ENCODE peak calls at places on chromosomes 6 and 20, in five cellular contexts. One of them, this sample, is unnamed.
A peak's percentile ranks its signal among the peaks of the same experiment; 100 is the strongest.

GRCh38 chr6:16436550-16436949 is 198.2 kb downstream of the GMPR start:
- DNase-seq in transverse colon: peak; percentile 15
- DNase-seq in epithelial cell of proximal tubule: no peak
- DNase-seq in tibial artery: no peak
- DNase-seq in HFFc6: no peak
- DNase-seq in this sample: no peak

GRCh38 chr6:37362101-37362823 is 8.5 kb downstream of the RNF8 start:
- DNase-seq in transverse colon: no peak
- DNase-seq in epithelial cell of proximal tubule: no peak
- DNase-seq in tibial artery: no peak
- DNase-seq in HFFc6: no peak
- DNase-seq in this sample: no peak

GRCh38 chr20:47790032-47790965 is 5.0 kb upstream of the SULF2 start:
- DNase-seq in transverse colon: no peak
- DNase-seq in epithelial cell of proximal tubule: no peak
- DNase-seq in tibial artery: no peak
- DNase-seq in HFFc6: no peak
- DNase-seq in this sample: no peak

GRCh38 chr20:53679597-53680309 is 86.1 kb upstream of the ZNF217 start:
- DNase-seq in transverse colon: no peak
- DNase-seq in epithelial cell of proximal tubule: no peak
- DNase-seq in tibial artery: no peak
- DNase-seq in HFFc6: no peak
- DNase-seq in this sample: no peak

GRCh38 chr6:16635291-16635809 is 125.9 kb downstream of the ATXN1 start:
- DNase-seq in transverse colon: no peak
- DNase-seq in epithelial cell of proximal tubule: no peak
- DNase-seq in tibial artery: no peak
- DNase-seq in HFFc6: no peak
- DNase-seq in this sample: no peak

GRCh38 chr20:36779656-36780025 is 6.1 kb upstream of the DSN1 start:
- DNase-seq in transverse colon: no peak
- DNase-seq in epithelial cell of proximal tubule: no peak
- DNase-seq in tibial artery: no peak
- DNase-seq in HFFc6: no peak
- DNase-seq in this sample: no peak

GRCh38 chr20:38600057-38600456 is 1.6 kb upstream of the ARHGAP40 start:
- DNase-seq in transverse colon: no peak
- DNase-seq in epithelial cell of proximal tubule: no peak
- DNase-seq in tibial artery: no peak
- DNase-seq in HFFc6: no peak
- DNase-seq in this sample: no peak

GRCh38 chr6:5746392-5747140 is 260.2 kb downstream of the NRN1 start:
- DNase-seq in transverse colon: no peak
- DNase-seq in epithelial cell of proximal tubule: no peak
- DNase-seq in tibial artery: no peak
- DNase-seq in HFFc6: no peak
- DNase-seq in this sample: no peak

GRCh38 chr20:57672953-57673575 is 36.8 kb downstream of the PMEPA1 start:
- DNase-seq in transverse colon: no peak
- DNase-seq in epithelial cell of proximal tubule: no peak
- DNase-seq in tibial artery: no peak
- DNase-seq in HFFc6: no peak
- DNase-seq in this sample: no peak

GRCh38 chr6:45625191-45625664 is 247.5 kb upstream of the SUPT3H start:
- DNase-seq in transverse colon: no peak
- DNase-seq in epithelial cell of proximal tubule: no peak
- DNase-seq in tibial artery: no peak
- DNase-seq in HFFc6: peak; percentile 58
- DNase-seq in this sample: no peak
- TF ChIP-seq CTCF in transverse colon: no peak
- TF ChIP-seq CTCF in epithelial cell of proximal tubule: no peak
- TF ChIP-seq CTCF in tibial artery: no peak
- TF ChIP-seq CTCF in HFFc6: no peak
- TF ChIP-seq CTCF in this sample: no peak

GRCh38 chr6:154284313-154284853 is 72.2 kb downstream of the IPCEF1 start:
- DNase-seq in transverse colon: no peak
- DNase-seq in epithelial cell of proximal tubule: no peak
- DNase-seq in tibial artery: no peak
- DNase-seq in HFFc6: no peak
- DNase-seq in this sample: no peak

GRCh38 chr6:154292066-154292465 is 64.5 kb downstream of the IPCEF1 start:
- DNase-seq in transverse colon: no peak
- DNase-seq in epithelial cell of proximal tubule: no peak
- DNase-seq in tibial artery: no peak
- DNase-seq in HFFc6: no peak
- DNase-seq in this sample: no peak

GRCh38 chr6:154295733-154296132 is 60.9 kb downstream of the IPCEF1 start:
- DNase-seq in transverse colon: no peak
- DNase-seq in epithelial cell of proximal tubule: no peak
- DNase-seq in tibial artery: no peak
- DNase-seq in HFFc6: no peak
- DNase-seq in this sample: no peak

GRCh38 chr6:154292855-154293519 is 63.6 kb downstream of the IPCEF1 start:
- DNase-seq in transverse colon: no peak
- DNase-seq in epithelial cell of proximal tubule: peak; percentile 88
- DNase-seq in tibial artery: no peak
- DNase-seq in HFFc6: peak; percentile 70
- DNase-seq in this sample: no peak

GRCh38 chr6:154289818-154290508 is 66.6 kb downstream of the IPCEF1 start:
- DNase-seq in transverse colon: no peak
- DNase-seq in epithelial cell of proximal tubule: no peak
- DNase-seq in tibial artery: no peak
- DNase-seq in HFFc6: no peak
- DNase-seq in this sample: no peak
- TF ChIP-seq CTCF in transverse colon: no peak
- TF ChIP-seq CTCF in epithelial cell of proximal tubule: peak; percentile 23
- TF ChIP-seq CTCF in tibial artery: no peak
- TF ChIP-seq CTCF in HFFc6: no peak
- TF ChIP-seq CTCF in this sample: no peak

GRCh38 chr6:68317366-68317765 is 317.7 kb upstream of the ADGRB3 start:
- DNase-seq in transverse colon: no peak
- DNase-seq in epithelial cell of proximal tubule: no peak
- DNase-seq in tibial artery: no peak
- DNase-seq in HFFc6: no peak
- DNase-seq in this sample: no peak

DNA sequence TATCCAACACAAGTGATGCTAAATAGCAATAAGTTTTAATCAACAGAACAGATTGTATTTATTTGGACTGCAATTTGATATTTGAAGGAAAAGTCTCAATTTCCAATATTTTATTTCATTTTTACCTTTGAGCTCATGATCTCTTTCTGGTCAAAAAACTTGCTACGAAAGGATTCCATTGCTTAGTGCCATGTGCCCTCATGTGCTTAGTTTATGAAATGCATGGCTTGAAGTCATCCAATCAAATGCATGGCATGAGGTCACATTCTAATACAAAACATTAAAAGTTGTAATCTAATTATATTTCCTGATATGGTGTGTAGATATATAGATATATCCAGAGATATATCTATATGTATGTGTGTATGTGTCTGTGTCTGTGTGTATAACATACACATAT is 321.2 kb upstream of the ADGRB3 start:
- DNase-seq in transverse colon: no peak
- DNase-seq in epithelial cell of proximal tubule: no peak
- DNase-seq in tibial artery: no peak
- DNase-seq in HFFc6: no peak
- DNase-seq in this sample: no peak
- TF ChIP-seq CTCF in transverse colon: no peak
- TF ChIP-seq CTCF in epithelial cell of proximal tubule: peak; percentile 33
- TF ChIP-seq CTCF in tibial artery: no peak
- TF ChIP-seq CTCF in HFFc6: no peak
- TF ChIP-seq CTCF in this sample: no peak

GRCh38 chr6:147534116-147534865 is 25.8 kb downstream of the SAMD5 start:
- DNase-seq in transverse colon: no peak
- DNase-seq in epithelial cell of proximal tubule: no peak
- DNase-seq in tibial artery: no peak
- DNase-seq in HFFc6: no peak
- DNase-seq in this sample: no peak

GRCh38 chr6:147528511-147529145 is 20.1 kb downstream of the SAMD5 start:
- DNase-seq in transverse colon: no peak
- DNase-seq in epithelial cell of proximal tubule: no peak
- DNase-seq in tibial artery: no peak
- DNase-seq in HFFc6: no peak
- DNase-seq in this sample: no peak

GRCh38 chr6:147525519-147526209 is 17.2 kb downstream of the SAMD5 start:
- DNase-seq in transverse colon: no peak
- DNase-seq in epithelial cell of proximal tubule: no peak
- DNase-seq in tibial artery: no peak
- DNase-seq in HFFc6: no peak
- DNase-seq in this sample: no peak

GRCh38 chr6:147530132-147531060 is 21.9 kb downstream of the SAMD5 start:
- DNase-seq in transverse colon: peak; percentile 32
- DNase-seq in epithelial cell of proximal tubule: no peak
- DNase-seq in tibial artery: no peak
- DNase-seq in HFFc6: no peak
- DNase-seq in this sample: no peak

GRCh38 chr6:147531321-147531720 is 22.8 kb downstream of the SAMD5 start:
- DNase-seq in transverse colon: no peak
- DNase-seq in epithelial cell of proximal tubule: no peak
- DNase-seq in tibial artery: no peak
- DNase-seq in HFFc6: no peak
- DNase-seq in this sample: no peak
- TF ChIP-seq CTCF in transverse colon: no peak
- TF ChIP-seq CTCF in epithelial cell of proximal tubule: no peak
- TF ChIP-seq CTCF in tibial artery: no peak
- TF ChIP-seq CTCF in HFFc6: no peak
- TF ChIP-seq CTCF in this sample: no peak

GRCh38 chr6:39389372-39389767 is 66.9 kb upstream of the KCNK16 start:
- DNase-seq in transverse colon: no peak
- DNase-seq in epithelial cell of proximal tubule: no peak
- DNase-seq in tibial artery: no peak
- DNase-seq in HFFc6: no peak
- DNase-seq in this sample: no peak
- TF ChIP-seq CTCF in transverse colon: peak; percentile 29
- TF ChIP-seq CTCF in epithelial cell of proximal tubule: peak; percentile 39
- TF ChIP-seq CTCF in tibial artery: no peak
- TF ChIP-seq CTCF in HFFc6: no peak
- TF ChIP-seq CTCF in this sample: no peak

DNA sequence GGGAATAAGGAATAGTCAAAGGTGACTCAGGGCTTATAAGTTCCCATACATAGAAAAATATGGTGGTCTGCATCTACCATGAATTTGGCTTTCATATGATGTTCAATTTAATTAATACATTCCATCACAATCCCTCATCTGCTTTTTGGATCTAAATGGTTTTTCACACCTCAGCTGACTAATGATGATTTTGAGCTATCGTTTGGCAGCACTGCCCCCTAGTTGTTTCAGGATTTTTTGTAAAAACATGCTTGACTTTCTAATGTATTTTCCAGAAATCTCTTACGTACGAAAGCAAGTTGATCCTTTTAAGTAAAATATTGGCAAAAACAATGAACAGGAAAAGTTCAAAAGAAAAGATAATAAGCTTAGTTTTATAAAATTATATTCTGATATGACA is 408.6 kb upstream of the ADGRB3 start:
- DNase-seq in transverse colon: no peak
- DNase-seq in epithelial cell of proximal tubule: no peak
- DNase-seq in tibial artery: no peak
- DNase-seq in HFFc6: no peak
- DNase-seq in this sample: no peak
- TF ChIP-seq CTCF in transverse colon: no peak
- TF ChIP-seq CTCF in epithelial cell of proximal tubule: peak; percentile 57
- TF ChIP-seq CTCF in tibial artery: no peak
- TF ChIP-seq CTCF in HFFc6: peak; percentile 25
- TF ChIP-seq CTCF in this sample: no peak

GRCh38 chr20:45456632-45457031 is 12.9 kb upstream of the WFDC2 start:
- DNase-seq in transverse colon: peak; percentile 71
- DNase-seq in epithelial cell of proximal tubule: no peak
- DNase-seq in tibial artery: no peak
- DNase-seq in HFFc6: no peak
- DNase-seq in this sample: no peak
- TF ChIP-seq CTCF in transverse colon: peak; percentile 59
- TF ChIP-seq CTCF in epithelial cell of proximal tubule: peak; percentile 59
- TF ChIP-seq CTCF in tibial artery: no peak
- TF ChIP-seq CTCF in HFFc6: peak; percentile 46
- TF ChIP-seq CTCF in this sample: no peak

GRCh38 chr6:163712981-163713380 is 298.5 kb downstream of the QKI start:
- DNase-seq in transverse colon: no peak
- DNase-seq in epithelial cell of proximal tubule: no peak
- DNase-seq in tibial artery: no peak
- DNase-seq in HFFc6: no peak
- DNase-seq in this sample: no peak

GRCh38 chr6:163711071-163711470 is 296.6 kb downstream of the QKI start:
- DNase-seq in transverse colon: no peak
- DNase-seq in epithelial cell of proximal tubule: no peak
- DNase-seq in tibial artery: no peak
- DNase-seq in HFFc6: no peak
- DNase-seq in this sample: no peak

GRCh38 chr6:163710552-163710951 is 296.0 kb downstream of the QKI start:
- DNase-seq in transverse colon: no peak
- DNase-seq in epithelial cell of proximal tubule: no peak
- DNase-seq in tibial artery: peak; percentile 44
- DNase-seq in HFFc6: no peak
- DNase-seq in this sample: no peak

GRCh38 chr6:163712569-163712966 is 298.1 kb downstream of the QKI start:
- DNase-seq in transverse colon: no peak
- DNase-seq in epithelial cell of proximal tubule: no peak
- DNase-seq in tibial artery: no peak
- DNase-seq in HFFc6: no peak
- DNase-seq in this sample: no peak

GRCh38 chr6:163711615-163712568 is 297.4 kb downstream of the QKI start:
- DNase-seq in transverse colon: peak; percentile 64
- DNase-seq in epithelial cell of proximal tubule: no peak
- DNase-seq in tibial artery: peak; percentile 87
- DNase-seq in HFFc6: no peak
- DNase-seq in this sample: no peak
- TF ChIP-seq CTCF in transverse colon: no peak
- TF ChIP-seq CTCF in epithelial cell of proximal tubule: peak; percentile 20
- TF ChIP-seq CTCF in tibial artery: no peak
- TF ChIP-seq CTCF in HFFc6: peak; percentile 11
- TF ChIP-seq CTCF in this sample: no peak

GRCh38 chr20:44074252-44075151 is 112.5 kb downstream of the JPH2 start:
- DNase-seq in transverse colon: no peak
- DNase-seq in epithelial cell of proximal tubule: peak; percentile 15
- DNase-seq in tibial artery: peak; percentile 3
- DNase-seq in HFFc6: peak; percentile 39
- DNase-seq in this sample: no peak
- TF ChIP-seq CTCF in transverse colon: no peak
- TF ChIP-seq CTCF in epithelial cell of proximal tubule: no peak
- TF ChIP-seq CTCF in tibial artery: no peak
- TF ChIP-seq CTCF in HFFc6: no peak
- TF ChIP-seq CTCF in this sample: no peak